ENCODE peak calls at places on chromosomes 4 and X, in nine cellular contexts. M is activated CD4-positive, alpha-beta T cell treated with anti-CD3 and anti-CD28 coated beads for 4 hours; O is sigmoid colon; U is upper lobe of right lung; Y is AG20443; J is caudate nucleus; K is left ventricle myocardium superior; A is AG10803; G is Panc1. T is an unnamed sample.

GRCh38 chrX:21373637-21374162 is 518 bp upstream of the CNKSR2 start:
- DNase-seq in M (peak), O (no peak), U (peak), Y (peak), J (peak), K (peak), A (no peak), G (no peak), T (no peak)

GRCh38 chrX:134659761-134660160 is 1.5 kb upstream of the PLAC1 start:
- DNase-seq in M (no peak), O (no peak), U (no peak), Y (no peak), J (no peak), K (no peak), A (no peak), G (no peak), T (no peak)

GRCh38 chrX:147570483-147570882 is 341.2 kb upstream of the FMR1 start:
- DNase-seq in M (no peak), O (no peak), U (no peak), Y (no peak), J (no peak), K (no peak), A (no peak), G (no peak), T (no peak)

GRCh38 chrX:153469811-153470410 is 465 bp downstream of the HAUS7 start:
- DNase-seq in M (no peak), O (no peak), U (no peak), Y (peak), J (no peak), K (no peak), A (peak), G (no peak), T (no peak)

GRCh38 chr4:3174371-3175338 is 74.3 kb upstream of the MSANTD1 start:
- DNase-seq in M (no peak), O (no peak), U (no peak), Y (no peak), J (no peak), K (no peak), A (no peak), G (no peak), T (no peak)

GRCh38 chr4:112532267-112532666 is 16.3 kb upstream of the NEUROG2 start:
- DNase-seq in M (no peak), O (no peak), U (no peak), Y (no peak), J (no peak), K (no peak), A (peak), G (no peak), T (no peak)

GRCh38 chr4:10109995-10110670 is 6.5 kb downstream of the WDR1 start:
- DNase-seq in M (no peak), O (no peak), U (no peak), Y (no peak), J (no peak), K (no peak), A (no peak), G (no peak), T (no peak)

GRCh38 chr4:140790765-140791164 is 34.6 kb upstream of the TBC1D9 start:
- DNase-seq in M (no peak), O (no peak), U (peak), Y (no peak), J (no peak), K (peak), A (no peak), G (peak), T (no peak)

GRCh38 chrX:51614353-51614752 is 4.4 kb downstream of the CENPVL3 start:
- DNase-seq in M (no peak), O (no peak), U (no peak), Y (peak), J (no peak), K (no peak), A (peak), G (peak), T (no peak)

GRCh38 chr4:77564231-77564630 is 41.4 kb upstream of the CXCL13 start:
- DNase-seq in M (no peak), O (peak), U (no peak), Y (no peak), J (no peak), K (no peak), A (no peak), G (no peak), T (no peak)

GRCh38 chr4:80424225-80424581 is 88.7 kb downstream of the CFAP299 start:
- DNase-seq in M (no peak), O (no peak), U (no peak), Y (no peak), J (no peak), K (no peak), A (no peak), G (no peak), T (no peak)

GRCh38 chr4:136124251-136124745 is 1408.0 kb downstream of the PCDH18 start:
- DNase-seq in M (no peak), O (no peak), U (no peak), Y (no peak), J (no peak), K (no peak), A (no peak), G (no peak), T (no peak)

GRCh38 chr4:180675368-180675675 is 1567.9 kb upstream of the TENM3 start:
- DNase-seq in M (no peak), O (no peak), U (no peak), Y (no peak), J (no peak), K (no peak), A (no peak), G (no peak), T (no peak)

GRCh38 chr4:17055788-17056187 is 157.3 kb upstream of the LDB2 start:
- DNase-seq in M (no peak), O (no peak), U (no peak), Y (peak), J (no peak), K (no peak), A (peak), G (no peak), T (no peak)

T was measured in RWPE2.